ENCODE peak calls at places on chromosome 10, in eight cellular contexts. W, Z, E, C, V, M, K and R are unnamed samples.
A peak's percentile ranks its signal among the peaks of the same experiment; 100 is the strongest.

GRCh38 chr10:113552014-113552413 is 839 bp upstream of the HABP2 start:
- DNase-seq in V (no peak), C (no peak), W (no peak), E (no peak), K (no peak), M (no peak), Z (no peak), R (no peak)

GRCh38 chr10:112202561-112203241 is 19.1 kb upstream of the GPAM start:
- DNase-seq in K (no peak), C (no peak), W (no peak), Z (no peak), V (no peak), M (no peak), E (peak; percentile 68), R (peak; percentile 32)

GRCh38 chr10:77173615-77174461 is 463.8 kb downstream of the KCNMA1 start:
- DNase-seq in C (peak; percentile 87), Z (peak; percentile 75), K (peak; percentile 5), E (peak; percentile 79), V (peak; percentile 29), W (peak; percentile 38), M (peak; percentile 90), R (peak; percentile 21)

GRCh38 chr10:69124558-69125121 is 662 bp downstream of the VPS26A start:
- DNase-seq in M (peak; percentile 85), V (peak; percentile 34), K (no peak), Z (peak; percentile 87), C (peak; percentile 27), W (peak; percentile 64), E (peak; percentile 59), R (peak; percentile 12)

GRCh38 chr10:132755166-132755711 is 30.7 kb downstream of the NKX6-2 start:
- DNase-seq in W (no peak), V (no peak), K (no peak), M (no peak), Z (no peak), C (no peak), E (no peak), R (no peak)

GRCh38 chr10:117360016-117360415 is 15.2 kb downstream of the PDZD8 start:
- DNase-seq in K (no peak), M (no peak), E (peak; percentile 65), V (no peak), Z (no peak), C (no peak), W (no peak), R (no peak)

GRCh38 chr10:8193546-8193945 is 139.1 kb downstream of the GATA3 start:
- DNase-seq in C (no peak), E (peak; percentile 22), Z (no peak), M (no peak), V (no peak), W (no peak), K (no peak), R (no peak)

GRCh38 chr10:131841669-131842139 is 59.1 kb upstream of the PPP2R2D start:
- DNase-seq in W (peak; percentile 79), C (no peak), E (no peak), M (no peak), Z (no peak), K (no peak), V (no peak), R (no peak)

GRCh38 chr10:18505719-18506118 is 145.7 kb downstream of the NSUN6 start:
- DNase-seq in K (no peak), Z (no peak), C (no peak), W (no peak), V (no peak), M (no peak), E (no peak), R (no peak)

GRCh38 chr10:42594246-42594650 is 44.1 kb downstream of the ZNF33B start:
- DNase-seq in E (no peak), M (no peak), V (no peak), Z (no peak), C (no peak), K (no peak), W (no peak), R (no peak)

GRCh38 chr10:33248638-33249037 is 85.8 kb downstream of the NRP1 start:
- DNase-seq in E (peak; percentile 94), M (no peak), V (no peak), W (no peak), C (no peak), K (no peak), Z (no peak), R (no peak)